ENCODE peak calls at places on chromosomes 13 and 19, in four cellular contexts. N is kidney epithelial cell, S is mammary epithelial cell, L is neural progenitor cell. P is an unnamed sample. For H3K36me3, the result is how much of the 10 kb centered on the place peaks cover.

GRCh38 chr19:3269972-3270667 is 45.7 kb downstream of the CELF5 start:
- DNase-seq in N (no peak), S (no peak), L (no peak), P (no peak)

GRCh38 chr19:7188682-7189629 is 105.3 kb downstream of the INSR start:
- DNase-seq in N (no peak), S (no peak), L (no peak), P (no peak)

GRCh38 chr19:36973844-36974195 is 57.7 kb downstream of the ZNF568 start:
- DNase-seq in N (no peak), S (no peak), L (no peak), P (no peak)

GRCh38 chr19:58575183-58576041 is 2.3 kb upstream of the MZF1 start:
- DNase-seq in N (no peak), S (peak), L (peak), P (peak)

GRCh38 chr13:77521595-77522367 is 13.7 kb upstream of the SCEL start:
- DNase-seq in N (no peak), S (peak), L (peak), P (no peak)

GRCh38 chr13:47997384-47997783 is 3.7 kb downstream of the SUCLA2 start:
- DNase-seq in N (no peak), S (no peak), L (no peak), P (no peak)

GRCh38 chr13:31334994-31335549 is 135.3 kb downstream of the B3GLCT start:
- DNase-seq in N (no peak), S (no peak), L (no peak), P (no peak)

GRCh38 chr13:40187324-40187795 is 479.1 kb downstream of the FOXO1 start:
- DNase-seq in N (no peak), S (no peak), L (no peak), P (no peak)

GRCh38 chr19:46660008-46660517 is 919 bp downstream of the DACT3 start:
- DNase-seq in N (no peak), S (no peak), L (peak), P (no peak)

GRCh38 chr19:5058456-5059190 is 89.7 kb downstream of the KDM4B start:
- DNase-seq in N (no peak), S (peak), L (no peak), P (no peak)
- H3K36me3 ChIP-seq in N (under half), S (under half), L (under half), P (under half)

GRCh38 chr13:51364404-51365008 is 25.0 kb downstream of the SERPINE3 start:
- DNase-seq in N (peak), S (peak), L (no peak), P (peak)
- H3K36me3 ChIP-seq in N (under half), S (under half), L (under half), P (under half)

GRCh38 chr19:50479761-50480251 is 3.2 kb upstream of the GARIN5A start:
- DNase-seq in N (no peak), S (no peak), L (no peak), P (no peak)

GRCh38 chr19:50482271-50482855 is 5.7 kb upstream of the GARIN5A start:
- DNase-seq in N (no peak), S (no peak), L (no peak), P (no peak)

GRCh38 chr19:50478901-50479715 is 2.5 kb upstream of the GARIN5A start:
- DNase-seq in N (no peak), S (peak), L (peak), P (peak)

GRCh38 chr19:50481351-50482149 is 4.9 kb upstream of the GARIN5A start:
- DNase-seq in N (no peak), S (no peak), L (no peak), P (no peak)

DNA sequence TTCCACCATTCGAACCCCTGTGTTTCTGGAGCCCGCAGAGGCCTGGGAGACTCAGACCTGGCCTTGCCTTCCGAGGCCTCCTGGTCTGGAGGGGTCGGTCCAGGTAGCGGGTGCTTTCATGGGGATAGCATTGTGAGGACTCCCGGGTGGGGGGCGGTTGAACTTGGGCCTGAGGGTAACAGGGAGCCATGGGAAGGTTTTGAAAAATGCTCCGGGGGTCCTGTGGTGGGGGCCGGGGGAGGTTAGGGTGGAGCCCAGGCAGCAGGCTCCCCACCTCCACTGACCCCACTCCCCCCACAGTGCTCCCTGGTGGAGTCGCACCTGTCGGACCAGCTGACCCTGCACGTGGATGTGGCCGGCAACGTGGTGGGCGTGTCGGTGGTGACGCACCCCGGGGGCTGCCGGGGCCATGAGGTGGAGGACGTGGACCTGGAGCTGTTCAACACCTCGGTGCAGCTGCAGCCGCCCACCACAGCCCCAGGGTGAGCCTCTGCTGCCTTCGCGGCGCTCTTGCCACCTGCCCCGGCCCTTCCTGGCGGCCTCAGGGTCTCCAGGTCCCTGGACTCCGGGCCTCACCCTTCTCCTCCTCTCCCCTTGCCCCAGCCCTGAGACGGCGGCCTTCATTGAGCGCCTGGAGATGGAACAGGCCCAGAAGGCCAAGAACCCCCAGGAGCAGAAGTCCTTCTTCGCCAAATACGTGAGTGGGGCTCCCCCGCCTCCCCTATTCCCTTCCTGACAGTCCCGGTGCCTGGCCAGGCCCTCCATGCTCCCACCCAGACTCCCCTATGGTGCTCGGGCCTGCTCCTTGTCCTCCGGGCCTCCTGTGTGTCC is 3.8 kb upstream of the GARIN5A start:
- DNase-seq in N (no peak), S (no peak), L (no peak), P (no peak)
- H3K36me3 ChIP-seq in N (under half), S (under half), L (under half), P (under half)

GRCh38 chr19:10805758-10806247 is 30.2 kb downstream of the TMED1 start:
- DNase-seq in N (no peak), S (no peak), L (no peak), P (no peak)
- H3K36me3 ChIP-seq in N (under half), S (under half), L (under half), P (half or more)

GRCh38 chr19:1830568-1830967 is 17.7 kb downstream of the REXO1 start:
- DNase-seq in N (no peak), S (no peak), L (no peak), P (no peak)
- H3K36me3 ChIP-seq in N (under half), S (under half), L (under half), P (under half)

DNA sequence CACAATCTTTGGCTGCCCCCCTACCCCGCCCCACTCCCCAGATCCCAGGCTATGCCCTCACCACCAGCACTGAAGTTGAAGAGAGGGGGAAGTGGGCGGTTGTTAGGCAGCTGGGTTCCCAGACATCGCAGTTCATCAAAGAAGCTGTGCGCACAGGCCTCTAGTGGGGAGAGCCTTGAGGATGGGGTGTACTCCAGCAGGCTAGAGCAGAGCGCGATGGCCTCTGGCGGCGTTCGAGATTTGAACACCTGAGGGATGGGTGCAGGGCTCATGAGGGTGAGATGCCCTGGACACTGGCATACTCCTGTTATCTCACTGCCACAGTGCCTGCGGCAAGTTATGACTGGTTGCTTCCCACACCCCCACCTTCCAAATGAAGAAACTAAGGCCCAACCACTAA is 10.0 kb downstream of the GSK3A start:
- DNase-seq in N (no peak), S (no peak), L (no peak), P (no peak)
- H3K36me3 ChIP-seq in N (under half), S (under half), L (under half), P (half or more)

P was measured in brain microvascular endothelial cell.